ENCODE peak calls at places on chromosome 1, in nine cellular contexts. P is PC-3, O is K562, M is GM23338, U is fibroblast of lung, V is endothelial cell of umbilical vein, X is astrocyte, H is DND-41, E is A673. T is an unnamed sample.

GRCh38 chr1:16631248-16632043 is 18.1 kb upstream of the NBPF1 start:
- DNase-seq in P (no peak), O (no peak), M (no peak), U (no peak), V (no peak), X (no peak), H (peak), E (no peak), T (no peak)

GRCh38 chr1:231679109-231679508 is 52.5 kb downstream of the DISC1 start:
- DNase-seq in P (no peak), O (no peak), M (peak), U (no peak), V (no peak), X (no peak), H (no peak), E (peak), T (no peak)

GRCh38 chr1:156458181-156458503 is 42.4 kb downstream of the MEF2D start:
- DNase-seq in P (peak), O (no peak), M (no peak), U (peak), V (no peak), X (peak), H (no peak), E (no peak), T (peak)

GRCh38 chr1:230986976-230987375 is 8.1 kb downstream of the ARV1 start:
- DNase-seq in P (peak), O (peak), M (no peak), U (no peak), V (no peak), X (peak), H (no peak), E (no peak), T (peak)

GRCh38 chr1:43582162-43582566 is 51.5 kb downstream of the PTPRF start:
- DNase-seq in P (peak), O (peak), M (no peak), U (peak), V (peak), X (peak), H (peak), E (peak), T (peak)

GRCh38 chr1:39657923-39658485 is 13.9 kb downstream of the NT5C1A start:
- DNase-seq in P (peak), O (peak), M (peak), U (peak), V (peak), X (peak), H (peak), E (peak), T (peak)

GRCh38 chr1:168520052-168520751 is 23.6 kb downstream of the XCL2 start:
- DNase-seq in P (no peak), O (no peak), M (peak), U (no peak), V (no peak), X (no peak), H (peak), E (no peak), T (no peak)

GRCh38 chr1:29543586-29543985 is 307.3 kb downstream of the PTPRU start:
- DNase-seq in P (no peak), O (no peak), M (no peak), U (no peak), V (no peak), X (no peak), H (no peak), E (no peak), T (no peak)

GRCh38 chr1:39047374-39048229 is 21.5 kb downstream of the NDUFS5 start:
- DNase-seq in P (peak), O (peak), M (no peak), U (peak), V (peak), X (peak), H (peak), E (peak), T (peak)

GRCh38 chr1:222168621-222169020 is 379.3 kb downstream of the HHIPL2 start:
- DNase-seq in P (no peak), O (no peak), M (no peak), U (no peak), V (no peak), X (peak), H (no peak), E (no peak), T (no peak)

GRCh38 chr1:227774721-227775665 is 39.8 kb downstream of the SNAP47 start:
- DNase-seq in P (no peak), O (no peak), M (no peak), U (no peak), V (no peak), X (peak), H (no peak), E (no peak), T (peak)

GRCh38 chr1:156807627-156808026 is 9.0 kb downstream of the SH2D2A start:
- DNase-seq in P (no peak), O (no peak), M (no peak), U (no peak), V (no peak), X (no peak), H (peak), E (no peak), T (no peak)

GRCh38 chr1:227604446-227604845 is 41.1 kb downstream of the ZNF678 start:
- DNase-seq in P (no peak), O (no peak), M (no peak), U (no peak), V (no peak), X (peak), H (no peak), E (no peak), T (no peak)

DNA sequence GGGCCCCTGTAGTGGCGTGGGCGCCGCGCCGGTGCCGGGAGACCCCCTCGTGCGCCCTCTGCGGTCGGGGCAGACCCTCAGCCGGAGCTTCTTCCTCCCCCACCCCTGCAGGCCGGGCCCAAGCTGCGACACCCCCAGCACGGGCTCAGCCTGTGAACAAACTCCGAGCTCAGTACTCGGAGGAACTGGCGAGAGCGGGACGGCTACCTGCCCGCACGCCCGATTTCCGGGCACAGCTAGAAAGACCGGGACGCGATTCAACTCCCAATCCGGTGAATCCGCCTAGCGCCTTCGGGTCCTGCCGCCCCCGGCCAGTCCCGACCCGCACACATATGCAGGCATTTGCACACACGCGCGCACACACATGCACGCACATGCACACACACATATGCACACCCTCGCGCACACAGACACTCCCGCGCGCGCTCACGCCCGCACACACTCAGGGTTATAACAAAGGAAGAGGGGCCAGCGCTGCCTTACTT is 580 bp upstream of the BLACAT1 start:
- DNase-seq in P (no peak), O (no peak), M (peak), U (no peak), V (no peak), X (no peak), H (no peak), E (no peak), T (no peak)
- TF ChIP-seq EZH2 in P (peak), O (no peak), M (no peak), U (peak), V (peak), X (peak), H (no peak), E (peak), T (no peak)

GRCh38 chr1:181483084-181483559 is at the start of gene CACNA1E:
- DNase-seq in P (no peak), O (no peak), M (no peak), U (no peak), V (no peak), X (no peak), H (no peak), E (no peak), T (no peak)

GRCh38 chr1:181485276-181486097 is 2.2 kb downstream of the CACNA1E start:
- DNase-seq in P (no peak), O (no peak), M (peak), U (no peak), V (no peak), X (no peak), H (peak), E (peak), T (peak)

GRCh38 chr1:181482001-181482430 is 1.3 kb upstream of the CACNA1E start:
- DNase-seq in P (no peak), O (no peak), M (peak), U (no peak), V (no peak), X (no peak), H (no peak), E (no peak), T (no peak)

GRCh38 chr1:181483561-181484291 is 409 bp downstream of the CACNA1E start:
- DNase-seq in P (no peak), O (no peak), M (peak), U (no peak), V (no peak), X (no peak), H (no peak), E (no peak), T (no peak)

GRCh38 chr1:181482521-181483083 is 715 bp upstream of the CACNA1E start:
- DNase-seq in P (no peak), O (peak), M (peak), U (no peak), V (no peak), X (no peak), H (no peak), E (peak), T (peak)
- H3K4me3 ChIP-seq in P (no peak), O (no peak), M (peak), U (no peak), V (no peak), X (peak), H (no peak), E (no peak), T (peak)

DNA sequence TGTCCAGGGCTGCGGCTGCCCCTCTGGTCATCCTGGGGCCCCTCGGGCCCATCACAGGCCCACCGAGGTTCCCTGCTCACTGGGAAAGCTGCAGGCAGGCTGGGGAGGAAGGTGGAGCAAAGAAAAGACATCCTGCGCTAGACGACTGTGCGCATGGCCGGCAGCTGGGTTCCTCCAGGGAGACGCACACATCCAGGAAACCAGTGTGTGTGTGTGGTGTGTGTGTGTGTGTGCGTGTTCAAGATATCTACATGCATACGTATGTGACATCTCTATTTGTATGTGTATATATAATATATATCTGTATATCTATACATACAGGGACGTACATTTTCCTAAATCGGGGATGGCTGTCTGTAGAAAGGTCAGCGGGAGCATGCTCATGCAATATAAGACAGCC is 63.7 kb downstream of the ACOT7 start:
- DNase-seq in P (no peak), O (no peak), M (no peak), U (peak), V (no peak), X (peak), H (no peak), E (no peak), T (peak)
- H3K27ac ChIP-seq in P (no peak), O (no peak), M (peak), U (peak), V (no peak), X (no peak), H (no peak), E (no peak), T (peak)

DNA sequence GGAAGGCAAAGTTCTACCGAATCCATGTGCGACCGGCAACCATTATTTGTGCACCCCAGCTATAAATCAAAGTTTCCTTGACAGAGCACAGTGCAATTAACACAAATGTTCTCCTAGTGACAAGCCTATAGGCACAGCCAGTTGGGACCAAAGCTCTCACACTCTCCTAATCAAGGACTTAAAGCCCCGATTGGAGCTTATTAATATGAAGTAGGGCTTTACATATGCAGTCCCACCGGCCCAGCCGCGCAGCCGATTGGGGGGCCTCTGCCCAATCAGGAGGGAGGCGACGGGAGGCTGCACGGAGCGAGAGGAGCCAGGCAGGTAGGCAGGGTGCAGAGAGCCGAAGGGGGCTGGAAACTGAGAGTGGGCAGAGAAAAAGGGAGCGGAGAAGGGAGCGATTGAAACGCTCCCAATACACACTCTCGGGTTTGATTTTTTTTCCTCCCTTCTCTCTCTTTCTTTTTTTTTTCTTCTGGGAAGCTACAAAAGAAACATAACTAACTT is at the start of gene ESRRG:
- DNase-seq in P (no peak), O (no peak), M (peak), U (no peak), V (no peak), X (peak), H (no peak), E (peak), T (no peak)
- TF ChIP-seq EZH2 in P (peak), O (no peak), M (no peak), U (peak), V (no peak), X (no peak), H (no peak), E (no peak), T (peak)

GRCh38 chr1:172269644-172270043 is 150.8 kb upstream of the C1orf105 start:
- DNase-seq in P (no peak), O (no peak), M (no peak), U (peak), V (no peak), X (peak), H (no peak), E (no peak), T (peak)
- H3K4me3 ChIP-seq in P (no peak), O (no peak), M (no peak), U (no peak), V (no peak), X (no peak), H (no peak), E (no peak), T (peak)

GRCh38 chr1:9295884-9296283 is 3.2 kb downstream of the SPSB1 start:
- DNase-seq in P (no peak), O (no peak), M (no peak), U (no peak), V (no peak), X (no peak), H (no peak), E (no peak), T (no peak)
- H3K27ac ChIP-seq in P (peak), O (no peak), M (no peak), U (no peak), V (no peak), X (no peak), H (peak), E (no peak), T (no peak)

T was measured in GM23248.